ENCODE peak calls at places on chromosomes 13 and 19, in six cellular contexts. P is GM12878, L is H1, Y is HCT116, A is SK-N-SH, U is K562. O is an unnamed sample.

GRCh38 chr13:42041017-42041683 is 7.3 kb upstream of the DGKH start:
- DNase-seq in P (peak), L (peak), Y (peak), A (peak), U (peak), O (peak)

GRCh38 chr13:107586216-107586615 is 629.1 kb downstream of the LIG4 start:
- DNase-seq in P (no peak), L (no peak), Y (no peak), A (no peak), U (no peak), O (no peak)

GRCh38 chr19:1624458-1624857 is 19.2 kb upstream of the UQCR11 start:
- DNase-seq in P (no peak), L (peak), Y (peak), A (peak), U (peak), O (peak)

GRCh38 chr13:62357887-62358645 is 942.4 kb upstream of the PCDH20 start:
- DNase-seq in P (peak), L (no peak), Y (peak), A (no peak), U (no peak), O (no peak)

GRCh38 chr13:114019367-114019766 is 45.5 kb upstream of the C13orf46 start:
- DNase-seq in P (no peak), L (no peak), Y (peak), A (peak), U (peak), O (peak)

GRCh38 chr19:19068659-19069509 is 5.1 kb downstream of the SLC25A42 start:
- DNase-seq in P (peak), L (no peak), Y (no peak), A (no peak), U (no peak), O (no peak)

GRCh38 chr19:16135410-16136127 is 7.9 kb upstream of the HSH2D start:
- DNase-seq in P (no peak), L (no peak), Y (no peak), A (no peak), U (no peak), O (no peak)

GRCh38 chr13:76825415-76825814 is 60.8 kb downstream of the KCTD12 start:
- DNase-seq in P (no peak), L (no peak), Y (no peak), A (peak), U (no peak), O (no peak)

GRCh38 chr13:23202383-23202782 is 21.6 kb downstream of the SGCG start:
- DNase-seq in P (no peak), L (no peak), Y (no peak), A (no peak), U (no peak), O (no peak)

GRCh38 chr13:40485611-40486517 is 180.6 kb downstream of the FOXO1 start:
- DNase-seq in P (no peak), L (no peak), Y (no peak), A (no peak), U (no peak), O (no peak)

GRCh38 chr13:101424381-101425155 is 8.3 kb upstream of the NALCN start:
- DNase-seq in P (no peak), L (no peak), Y (no peak), A (no peak), U (no peak), O (no peak)

GRCh38 chr13:113724016-113724758 is 34.8 kb upstream of the TMEM255B start:
- DNase-seq in P (no peak), L (no peak), Y (no peak), A (no peak), U (no peak), O (no peak)

GRCh38 chr13:101695870-101696516 is 243.5 kb downstream of the ITGBL1 start:
- DNase-seq in P (no peak), L (no peak), Y (no peak), A (no peak), U (no peak), O (no peak)

GRCh38 chr13:24038846-24039330 is 121.6 kb upstream of the SPATA13 start:
- DNase-seq in P (no peak), L (no peak), Y (no peak), A (no peak), U (no peak), O (peak)

GRCh38 chr19:48302600-48302959 is 22.8 kb upstream of the EMP3 start:
- DNase-seq in P (no peak), L (no peak), Y (no peak), A (no peak), U (no peak), O (no peak)

GRCh38 chr13:23020246-23020843 is 160.4 kb upstream of the SGCG start:
- DNase-seq in P (peak), L (peak), Y (peak), A (peak), U (peak), O (peak)

GRCh38 chr19:2274937-2275535 is 6.9 kb downstream of the PEAK3 start:
- DNase-seq in P (no peak), L (peak), Y (no peak), A (peak), U (peak), O (peak)

GRCh38 chr13:35722438-35723060 is 246.1 kb upstream of the MAB21L1 start:
- DNase-seq in P (no peak), L (no peak), Y (no peak), A (no peak), U (no peak), O (no peak)

GRCh38 chr13:112435973-112436372 is 59.8 kb downstream of the SPACA7 start:
- DNase-seq in P (no peak), L (no peak), Y (no peak), A (no peak), U (no peak), O (no peak)

GRCh38 chr19:40232479-40232878 is 6.0 kb upstream of the CCNP start:
- DNase-seq in P (no peak), L (no peak), Y (no peak), A (no peak), U (peak), O (no peak)

GRCh38 chr19:42552086-42553065 is 24.1 kb upstream of the CEACAM1 start:
- DNase-seq in P (no peak), L (no peak), Y (no peak), A (no peak), U (no peak), O (no peak)

GRCh38 chr13:98581377-98581776 is 4.5 kb upstream of the STK24 start:
- DNase-seq in P (no peak), L (no peak), Y (no peak), A (no peak), U (no peak), O (no peak)

GRCh38 chr13:100128838-100129237 is 39.9 kb downstream of the PCCA start:
- DNase-seq in P (no peak), L (no peak), Y (no peak), A (no peak), U (no peak), O (no peak)

GRCh38 chr19:17170538-17171297 is 44.4 kb upstream of the USE1 start:
- DNase-seq in P (no peak), L (no peak), Y (no peak), A (no peak), U (no peak), O (no peak)

GRCh38 chr19:3687774-3688706 is 12.2 kb downstream of the PIP5K1C start:
- DNase-seq in P (no peak), L (no peak), Y (no peak), A (no peak), U (no peak), O (no peak)

GRCh38 chr13:26664942-26665341 is 95.6 kb downstream of the GPR12 start:
- DNase-seq in P (no peak), L (no peak), Y (no peak), A (no peak), U (no peak), O (no peak)

DNA sequence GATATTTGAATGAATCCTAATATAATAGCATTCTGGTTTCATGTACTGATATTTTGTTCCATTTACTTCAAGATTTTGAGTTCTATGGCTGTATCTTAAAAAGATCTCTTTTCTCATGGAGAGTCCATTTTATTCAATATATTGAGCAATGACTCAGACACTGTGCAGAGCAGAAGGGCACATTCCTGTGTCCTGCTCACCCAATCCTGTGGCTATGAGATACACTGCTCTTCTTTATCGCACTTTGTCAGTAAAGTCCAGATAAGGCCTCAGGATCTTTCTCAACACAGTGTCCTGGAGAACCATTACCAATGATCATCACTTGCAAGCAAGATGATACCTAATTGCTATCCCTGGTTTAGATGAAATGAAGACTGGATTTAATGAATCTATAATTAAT is 155.0 kb downstream of the CYSLTR2 start:
- DNase-seq in P (no peak), L (no peak), Y (no peak), A (no peak), U (peak), O (no peak)
- TF ChIP-seq JUND in P (no peak), L (no peak), Y (no peak), A (peak), U (no peak), O (no peak)

GRCh38 chr19:45059258-45059965 is 16.9 kb downstream of the ZNF296 start:
- DNase-seq in P (no peak), L (peak), Y (peak), A (peak), U (peak), O (peak)
- TF ChIP-seq JUND in P (no peak), L (no peak), Y (no peak), A (no peak), U (no peak), O (no peak)

GRCh38 chr19:12668346-12668745 is 1.7 kb downstream of the WDR83 start:
- DNase-seq in P (no peak), L (no peak), Y (no peak), A (no peak), U (no peak), O (no peak)

GRCh38 chr19:12668937-12669271 is 2.3 kb downstream of the WDR83 start:
- DNase-seq in P (no peak), L (peak), Y (no peak), A (peak), U (peak), O (no peak)

GRCh38 chr19:12672744-12673143 is 6.1 kb downstream of the WDR83 start:
- DNase-seq in P (no peak), L (no peak), Y (no peak), A (no peak), U (no peak), O (no peak)

GRCh38 chr19:12669272-12670158 is 2.9 kb downstream of the WDR83 start:
- DNase-seq in P (peak), L (peak), Y (peak), A (peak), U (peak), O (peak)

DNA sequence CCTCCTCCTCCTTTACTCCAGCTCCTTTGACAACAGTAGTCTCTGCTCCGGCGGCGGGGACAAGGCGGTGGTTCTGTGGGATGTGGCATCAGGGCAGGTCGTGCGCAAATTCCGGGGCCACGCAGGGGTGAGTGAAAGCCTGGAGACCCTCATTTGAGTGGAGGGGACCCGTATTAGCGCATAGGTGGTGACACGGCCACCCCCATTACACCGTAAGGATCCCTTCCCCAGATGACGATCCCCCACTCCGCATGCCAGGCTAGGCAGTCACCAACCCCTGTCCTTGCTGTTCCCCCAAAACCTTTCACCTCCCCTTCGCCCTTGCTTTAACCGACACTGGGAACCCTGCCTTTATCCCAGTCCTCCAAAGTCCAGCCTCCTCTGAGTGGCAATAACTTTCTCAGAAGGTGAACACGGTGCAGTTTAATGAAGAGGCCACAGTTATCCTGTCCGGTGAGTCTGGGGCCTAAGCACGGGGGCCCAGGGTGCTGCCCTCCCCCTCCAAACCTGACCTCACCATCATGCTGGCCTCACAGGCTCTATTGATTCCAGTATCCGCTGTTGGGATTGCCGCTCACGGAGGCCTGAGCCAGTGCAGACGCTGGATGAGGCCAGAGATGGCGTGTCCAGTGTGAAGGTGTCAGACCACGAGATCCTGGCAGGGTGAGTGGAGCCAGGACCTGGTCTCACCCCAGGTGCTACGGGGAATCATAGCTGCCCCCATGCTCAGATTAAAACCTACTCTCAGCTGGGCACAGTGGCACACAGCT is 3.7 kb downstream of the WDR83 start:
- DNase-seq in P (no peak), L (no peak), Y (no peak), A (no peak), U (no peak), O (no peak)
- TF ChIP-seq JUND in P (no peak), L (no peak), Y (no peak), A (no peak), U (no peak), O (no peak)

GRCh38 chr13:37409756-37410155 is 188.8 kb downstream of the POSTN start:
- DNase-seq in P (no peak), L (no peak), Y (no peak), A (no peak), U (no peak), O (no peak)

GRCh38 chr13:37406031-37406430 is 192.5 kb downstream of the POSTN start:
- DNase-seq in P (no peak), L (no peak), Y (no peak), A (no peak), U (no peak), O (no peak)

GRCh38 chr13:37407156-37407555 is 191.4 kb downstream of the POSTN start:
- DNase-seq in P (no peak), L (no peak), Y (no peak), A (no peak), U (no peak), O (no peak)

GRCh38 chr13:37403776-37404497 is 194.6 kb downstream of the POSTN start:
- DNase-seq in P (no peak), L (no peak), Y (no peak), A (no peak), U (no peak), O (peak)
- TF ChIP-seq JUND in P (no peak), L (no peak), Y (no peak), A (no peak), U (no peak), O (peak)

GRCh38 chr19:54554896-54555295 is 18.7 kb upstream of the LILRA2 start:
- DNase-seq in P (no peak), L (no peak), Y (no peak), A (no peak), U (no peak), O (no peak)
- TF ChIP-seq JUND in P (no peak), L (no peak), Y (no peak), A (no peak), U (no peak), O (no peak)

GRCh38 chr13:46577656-46578589 is 25.0 kb downstream of the LRCH1 start:
- DNase-seq in P (no peak), L (no peak), Y (no peak), A (no peak), U (no peak), O (no peak)
- TF ChIP-seq JUND in P (no peak), L (no peak), Y (no peak), A (no peak), U (no peak), O (no peak)

GRCh38 chr19:56765107-56765506 is 75.4 kb downstream of the PEG3 start:
- DNase-seq in P (no peak), L (no peak), Y (no peak), A (peak), U (no peak), O (peak)
- TF ChIP-seq JUND in P (no peak), L (no peak), Y (no peak), A (no peak), U (no peak), O (no peak)

DNA sequence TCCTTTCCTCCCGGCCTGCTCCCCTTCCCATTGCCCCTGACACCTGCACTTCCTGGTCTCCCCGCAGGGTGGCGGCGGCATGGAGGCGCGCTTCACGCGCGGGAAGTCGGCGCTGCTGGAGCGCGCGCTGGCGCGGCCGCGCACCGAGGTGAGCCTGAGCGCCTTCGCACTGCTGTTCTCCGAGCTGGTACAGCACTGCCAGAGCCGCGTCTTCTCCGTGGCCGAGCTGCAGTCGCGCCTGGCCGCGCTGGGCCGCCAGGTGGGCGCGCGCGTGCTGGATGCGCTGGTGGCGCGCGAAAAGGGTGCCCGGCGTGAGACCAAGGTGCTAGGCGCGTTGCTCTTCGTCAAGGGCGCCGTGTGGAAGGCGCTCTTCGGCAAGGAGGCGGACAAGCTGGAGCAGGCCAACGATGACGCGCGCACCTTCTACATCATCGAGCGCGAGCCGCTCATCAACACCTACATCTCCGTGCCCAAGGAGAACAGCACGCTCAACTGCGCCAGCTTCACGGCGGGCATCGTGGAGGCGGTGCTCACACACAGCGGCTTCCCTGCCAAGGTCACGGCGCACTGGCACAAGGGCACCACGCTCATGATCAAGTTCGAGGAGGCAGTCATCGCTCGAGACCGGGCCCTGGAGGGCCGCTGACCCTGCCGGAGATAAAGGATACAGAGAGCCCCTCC is 1.7 kb downstream of the TRAPPC5 start:
- DNase-seq in P (no peak), L (no peak), Y (no peak), A (no peak), U (no peak), O (no peak)
- TF ChIP-seq JUND in P (no peak), L (no peak), Y (no peak), A (no peak), U (no peak), O (no peak)

DNA sequence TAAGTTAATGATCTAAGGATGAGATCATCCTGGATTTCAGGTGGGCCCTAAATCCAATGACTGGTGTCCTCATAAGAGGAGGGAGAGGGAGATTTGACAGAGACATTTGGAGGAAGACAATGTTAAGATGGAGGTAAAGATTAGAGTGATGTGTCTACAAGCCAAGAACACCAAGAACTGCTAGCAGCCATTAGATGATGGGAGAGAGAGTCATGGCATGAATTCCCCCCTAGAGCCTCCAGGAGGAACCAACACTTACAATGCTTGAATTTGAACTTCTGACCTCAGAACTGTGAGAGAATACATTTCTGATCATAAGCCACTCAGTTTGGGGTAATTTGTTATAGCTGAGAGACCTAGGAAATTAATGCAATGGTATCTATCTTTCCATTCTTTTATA is 68.1 kb upstream of the RFXAP start:
- DNase-seq in P (no peak), L (no peak), Y (no peak), A (no peak), U (no peak), O (no peak)
- TF ChIP-seq JUND in P (no peak), L (no peak), Y (no peak), A (no peak), U (no peak), O (no peak)

O was measured in T47D.